ENCODE peak calls at places on chromosomes 2 and 18, in ten cellular contexts. U is WTC11, E is GM12865, X is AG10803, Z is ascending aorta, D is lower lobe of right lung, S is AG04450, H is type B pancreatic cell, L is Peyer's patch, P is fibroblast of villous mesenchyme. F is an unnamed sample.

GRCh38 chr2:34552337-34552736 is 953.2 kb upstream of the FAM98A start:
- DNase-seq in D (no peak), H (no peak), S (no peak), P (no peak), L (no peak), E (no peak), U (no peak), Z (no peak), X (no peak), F (no peak)

GRCh38 chr2:168277276-168277675 is 29.9 kb upstream of the STK39 start:
- DNase-seq in L (no peak), Z (no peak), U (no peak), P (no peak), S (no peak), X (no peak), E (no peak), D (no peak), H (no peak), F (no peak)

GRCh38 chr2:168190590-168191336 is 56.6 kb downstream of the STK39 start:
- DNase-seq in H (no peak), Z (no peak), L (no peak), P (no peak), E (no peak), X (no peak), D (no peak), S (no peak), U (no peak), F (no peak)

GRCh38 chr2:31334311-31335026 is 80.1 kb downstream of the XDH start:
- DNase-seq in U (no peak), L (no peak), S (no peak), D (no peak), X (no peak), P (no peak), H (no peak), Z (no peak), E (no peak), F (no peak)

GRCh38 chr2:148201075-148202004 is 180.4 kb downstream of the MBD5 start:
- DNase-seq in S (no peak), H (no peak), E (peak; percentile 75), X (peak; percentile 31), Z (no peak), P (peak; percentile 35), U (peak; percentile 87), D (peak; percentile 70), L (no peak), F (no peak)

GRCh38 chr2:211453311-211453894 is 897.0 kb downstream of the CPS1 start:
- DNase-seq in Z (no peak), L (no peak), E (no peak), U (no peak), P (no peak), X (no peak), H (no peak), S (no peak), D (no peak), F (no peak)

GRCh38 chr2:185578293-185578692 is 160.3 kb upstream of the FSIP2 start:
- DNase-seq in X (no peak), U (no peak), S (no peak), E (no peak), Z (no peak), D (no peak), P (no peak), H (no peak), L (no peak), F (no peak)

GRCh38 chr2:160388464-160389263 is 104.9 kb downstream of the RBMS1 start:
- DNase-seq in P (no peak), L (peak; percentile 61), U (no peak), X (peak; percentile 61), H (no peak), E (no peak), Z (no peak), S (no peak), D (peak; percentile 55), F (no peak)

GRCh38 chr18:23712445-23712844 is 23.2 kb downstream of the LAMA3 start:
- DNase-seq in X (no peak), U (no peak), L (no peak), D (no peak), Z (no peak), S (no peak), P (no peak), H (no peak), E (no peak), F (no peak)

GRCh38 chr2:53740170-53740569 is 27.4 kb upstream of the CHAC2 start:
- DNase-seq in Z (no peak), U (no peak), X (peak; percentile 53), H (no peak), S (peak; percentile 11), D (no peak), P (peak; percentile 44), E (no peak), L (no peak), F (no peak)

GRCh38 chr18:54616220-54616848 is 25.3 kb downstream of the DYNAP start:
- DNase-seq in U (no peak), L (no peak), Z (no peak), H (no peak), E (peak; percentile 34), S (no peak), P (peak; percentile 4), D (no peak), X (no peak), F (no peak)

GRCh38 chr2:99753505-99753904 is 263.7 kb upstream of the REV1 start:
- DNase-seq in U (no peak), L (no peak), P (no peak), H (no peak), X (no peak), E (no peak), D (no peak), Z (no peak), S (no peak), F (no peak)

GRCh38 chr18:8595445-8595844 is 13.8 kb upstream of the RAB12 start:
- DNase-seq in P (no peak), Z (no peak), L (no peak), E (no peak), D (no peak), U (no peak), X (no peak), H (no peak), S (no peak), F (no peak)

GRCh38 chr2:132424526-132425121 is 8.0 kb downstream of the GPR39 start:
- DNase-seq in D (no peak), X (peak; percentile 67), P (peak; percentile 67), U (no peak), S (no peak), E (no peak), Z (no peak), L (no peak), H (no peak), F (no peak)
- TF ChIP-seq CTCF in D (no peak), X (peak; percentile 30), P (peak; percentile 18), U (no peak), S (peak; percentile 14), E (no peak), Z (no peak), L (no peak), H (no peak), F (no peak)

GRCh38 chr2:113075030-113075429 is 7.3 kb downstream of the IL1F10 start:
- DNase-seq in S (no peak), U (no peak), D (no peak), E (peak; percentile 5), Z (no peak), X (no peak), H (no peak), L (no peak), P (no peak), F (no peak)
- TF ChIP-seq CTCF in S (no peak), U (no peak), D (no peak), E (no peak), Z (no peak), X (no peak), H (no peak), L (no peak), P (no peak), F (no peak)

GRCh38 chr2:144390424-144391020 is 129.4 kb downstream of the ZEB2 start:
- DNase-seq in L (no peak), U (no peak), E (no peak), S (no peak), D (no peak), X (peak; percentile 92), H (no peak), P (no peak), Z (no peak), F (no peak)

GRCh38 chr2:144389151-144389929 is 130.6 kb downstream of the ZEB2 start:
- DNase-seq in D (peak; percentile 44), S (no peak), P (no peak), E (no peak), Z (no peak), H (no peak), L (no peak), X (no peak), U (peak; percentile 61), F (no peak)

DNA sequence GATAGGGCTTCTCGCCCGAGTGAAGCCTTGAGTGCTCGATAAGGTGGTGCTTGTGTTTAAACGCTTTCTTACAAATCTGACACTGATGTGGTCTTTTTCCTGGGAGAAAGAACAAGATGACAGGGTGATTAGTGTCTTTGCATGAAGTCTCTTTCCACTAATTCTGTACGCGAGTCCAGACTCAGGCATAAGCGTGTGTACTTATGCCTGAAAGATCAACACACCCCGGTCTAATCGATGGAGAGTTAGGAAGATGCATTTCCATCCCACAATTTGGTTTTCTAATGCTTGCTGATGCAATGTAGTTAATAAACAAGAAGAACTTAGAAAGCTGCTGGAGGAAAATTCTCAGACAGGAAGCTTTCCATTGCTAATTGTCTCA is 130.0 kb downstream of the ZEB2 start:
- DNase-seq in D (no peak), Z (no peak), S (no peak), U (no peak), H (no peak), E (no peak), X (no peak), P (no peak), L (no peak), F (no peak)
- TF ChIP-seq CTCF in D (no peak), Z (no peak), S (no peak), U (no peak), H (no peak), E (no peak), X (no peak), P (no peak), L (no peak), F (no peak)

GRCh38 chr2:12737226-12738111 is 20.7 kb downstream of the TRIB2 start:
- DNase-seq in H (no peak), S (no peak), D (no peak), E (no peak), Z (no peak), X (no peak), P (no peak), L (no peak), U (no peak), F (no peak)

GRCh38 chr2:12732663-12733062 is 15.9 kb downstream of the TRIB2 start:
- DNase-seq in U (no peak), Z (no peak), X (no peak), P (no peak), S (no peak), H (no peak), E (no peak), L (no peak), D (no peak), F (no peak)

GRCh38 chr2:12733846-12734245 is 17.1 kb downstream of the TRIB2 start:
- DNase-seq in U (no peak), X (no peak), L (no peak), Z (no peak), S (no peak), P (no peak), E (no peak), D (no peak), H (no peak), F (no peak)

GRCh38 chr2:12738112-12738485 is 21.4 kb downstream of the TRIB2 start:
- DNase-seq in D (no peak), X (no peak), H (no peak), E (no peak), L (no peak), Z (no peak), P (peak; percentile 80), U (no peak), S (no peak), F (no peak)

GRCh38 chr2:12734914-12735654 is 18.3 kb downstream of the TRIB2 start:
- DNase-seq in H (no peak), S (no peak), X (no peak), L (no peak), D (no peak), E (no peak), Z (no peak), U (no peak), P (peak; percentile 69), F (no peak)
- TF ChIP-seq CTCF in H (no peak), S (no peak), X (no peak), L (no peak), D (no peak), E (no peak), Z (no peak), U (no peak), P (no peak), F (no peak)

F was measured in omental fat pad.